ENCODE peak calls at places on chromosome 11, in five cellular contexts. V is K562, F is A549, E is IMR-90, I is SK-N-SH. Q is an unnamed sample.

GRCh38 chr11:125084057-125084416 is 20.9 kb downstream of the SLC37A2 start:
- DNase-seq in F (no peak), V (no peak), I (peak; percentile 11), E (no peak), Q (no peak)

GRCh38 chr11:61345954-61346814 is 13.2 kb downstream of the TKFC start:
- DNase-seq in I (no peak), V (no peak), F (no peak), E (no peak), Q (no peak)

GRCh38 chr11:16402654-16403447 is 46.5 kb upstream of the SOX6 start:
- DNase-seq in V (no peak), I (no peak), F (no peak), E (no peak), Q (no peak)

GRCh38 chr11:205221-206001 is 1.8 kb downstream of the BET1L start:
- DNase-seq in V (no peak), F (no peak), I (no peak), E (no peak), Q (no peak)

GRCh38 chr11:117449111-117449693 is 121.5 kb downstream of the CEP164 start:
- DNase-seq in V (no peak), I (no peak), E (no peak), F (no peak), Q (no peak)

GRCh38 chr11:830295-831131 is 2.2 kb upstream of the CD151 start:
- DNase-seq in E (no peak), F (no peak), V (no peak), I (peak; percentile 85), Q (no peak)

GRCh38 chr11:31340903-31341572 is 28.5 kb downstream of the DCDC1 start:
- DNase-seq in I (peak; percentile 12), E (peak; percentile 41), F (peak; percentile 15), V (peak; percentile 19), Q (no peak)

GRCh38 chr11:123543796-123544195 is 110.6 kb downstream of the SCN3B start:
- DNase-seq in V (no peak), I (no peak), F (no peak), E (peak; percentile 70), Q (no peak)

GRCh38 chr11:75867778-75868374 is 52.9 kb downstream of the UVRAG start:
- DNase-seq in I (peak; percentile 59), E (peak; percentile 62), F (peak; percentile 43), V (peak; percentile 60), Q (peak; percentile 24)

GRCh38 chr11:130620566-130620965 is 172.1 kb downstream of the ADAMTS15 start:
- DNase-seq in F (no peak), I (no peak), E (no peak), V (no peak), Q (no peak)

GRCh38 chr11:14361951-14362350 is 3.0 kb upstream of the RRAS2 start:
- DNase-seq in E (no peak), V (no peak), F (no peak), I (no peak), Q (no peak)

GRCh38 chr11:17479284-17480214 is 2.9 kb upstream of the ABCC8 start:
- DNase-seq in F (peak; percentile 58), V (peak; percentile 68), I (peak; percentile 85), E (no peak), Q (no peak)

GRCh38 chr11:12777208-12777874 is 103.1 kb downstream of the TEAD1 start:
- DNase-seq in F (no peak), I (peak; percentile 27), E (peak; percentile 83), V (no peak), Q (no peak)

GRCh38 chr11:18394928-18395734 is 768 bp downstream of the LDHA start:
- DNase-seq in V (peak; percentile 35), F (peak; percentile 17), I (peak; percentile 30), E (peak; percentile 3), Q (no peak)

GRCh38 chr11:10305262-10305963 is 540 bp downstream of the ADM start:
- DNase-seq in E (peak; percentile 9), F (no peak), I (peak; percentile 76), V (no peak), Q (no peak)

GRCh38 chr11:78727816-78728215 is 153.2 kb upstream of the NARS2 start:
- DNase-seq in F (no peak), E (no peak), I (no peak), V (no peak), Q (no peak)

DNA sequence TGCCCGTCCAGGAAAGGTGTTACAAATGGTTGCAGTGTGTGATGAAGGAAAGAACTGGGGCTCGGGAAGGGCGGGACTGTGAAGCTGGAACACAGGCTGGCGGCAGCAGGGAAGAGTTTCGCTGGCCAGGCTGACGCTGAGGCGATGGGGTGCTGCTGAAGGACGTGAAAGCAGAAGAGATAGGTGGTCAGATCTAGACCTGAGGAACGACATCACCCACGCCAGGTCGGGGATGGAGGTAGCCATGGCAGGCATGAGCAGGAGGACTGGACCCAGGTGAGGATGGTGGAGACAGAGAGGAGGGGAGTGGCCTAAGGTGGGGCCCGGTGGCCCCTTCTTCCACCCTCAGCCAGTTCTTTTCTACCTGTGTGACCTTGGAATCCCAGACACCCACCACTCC is 9.1 kb downstream of the CDC42EP2 start:
- DNase-seq in F (no peak), V (no peak), I (no peak), E (no peak), Q (no peak)
- TF ChIP-seq RCOR1 in F (no peak), V (no peak), I (no peak), E (no peak), Q (no peak)

GRCh38 chr11:63023851-63024648 is 8.4 kb upstream of the SLC22A8 start:
- DNase-seq in I (peak; percentile 82), V (peak; percentile 83), E (peak; percentile 61), F (peak; percentile 81), Q (no peak)
- TF ChIP-seq RCOR1 in I (peak; percentile 35), V (no peak), E (no peak), F (no peak), Q (no peak)

GRCh38 chr11:2447951-2448650 is 3.3 kb downstream of the KCNQ1 start:
- DNase-seq in I (peak; percentile 20), E (no peak), F (no peak), V (no peak), Q (no peak)

GRCh38 chr11:2448661-2449547 is 4.1 kb downstream of the KCNQ1 start:
- DNase-seq in I (no peak), E (no peak), F (no peak), V (no peak), Q (no peak)

GRCh38 chr11:2445948-2446551 is 1.2 kb downstream of the KCNQ1 start:
- DNase-seq in F (no peak), E (no peak), V (no peak), I (peak; percentile 54), Q (no peak)

GRCh38 chr11:2446590-2447252 is 1.9 kb downstream of the KCNQ1 start:
- DNase-seq in I (peak; percentile 30), E (no peak), V (no peak), F (no peak), Q (no peak)

GRCh38 chr11:2447253-2447950 is 2.6 kb downstream of the KCNQ1 start:
- DNase-seq in F (no peak), I (no peak), E (no peak), V (no peak), Q (no peak)
- TF ChIP-seq RCOR1 in F (no peak), I (no peak), E (no peak), V (no peak), Q (no peak)

GRCh38 chr11:67634366-67635230 is 4.9 kb upstream of the NUDT8 start:
- DNase-seq in E (no peak), F (no peak), V (no peak), I (no peak), Q (no peak)

GRCh38 chr11:67639438-67639859 is at the start of gene TBX10:
- DNase-seq in V (no peak), I (no peak), F (no peak), E (no peak), Q (no peak)

GRCh38 chr11:67635231-67635521 is 4.4 kb downstream of the TBX10 start:
- DNase-seq in I (no peak), V (no peak), E (no peak), F (no peak), Q (no peak)

GRCh38 chr11:67638535-67639437 is 777 bp downstream of the TBX10 start:
- DNase-seq in I (no peak), E (no peak), V (no peak), F (no peak), Q (no peak)

GRCh38 chr11:67636962-67637361 is 2.6 kb downstream of the TBX10 start:
- DNase-seq in F (no peak), V (no peak), I (no peak), E (no peak), Q (no peak)
- TF ChIP-seq RCOR1 in F (no peak), V (no peak), I (no peak), E (no peak), Q (no peak)

DNA sequence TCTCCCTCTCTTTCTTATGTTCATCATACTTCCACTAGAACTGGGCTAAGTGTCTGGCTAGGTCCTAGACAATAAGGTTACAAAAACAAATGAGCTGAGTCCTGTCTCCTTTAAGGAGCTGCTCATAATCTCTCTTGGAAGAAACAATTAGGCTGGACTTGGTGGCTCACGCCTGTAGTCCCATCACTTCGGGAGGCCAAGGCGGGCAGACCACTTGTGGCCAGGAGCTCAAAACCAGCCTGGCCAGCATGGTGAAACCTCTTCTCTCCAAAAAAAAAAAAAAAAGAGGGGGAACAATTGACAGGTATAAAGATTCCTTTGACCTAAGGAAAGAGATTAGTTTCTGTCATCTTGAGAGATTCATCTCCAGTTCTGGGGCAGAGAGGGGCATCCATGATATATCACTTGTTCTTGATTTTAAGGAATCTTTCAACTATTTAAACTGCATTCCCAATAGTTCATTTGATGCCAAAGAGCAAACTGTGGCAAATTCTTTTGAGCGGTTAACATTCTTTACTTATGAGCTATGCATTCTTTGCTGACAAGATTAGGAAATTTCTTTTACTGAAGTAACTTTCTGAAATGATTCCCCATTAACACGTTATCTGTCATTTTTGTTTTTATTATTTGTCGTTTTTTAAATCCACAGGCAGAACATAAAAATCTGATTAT is 125.5 kb downstream of the C11orf87 start:
- DNase-seq in I (no peak), E (peak; percentile 56), V (no peak), F (no peak), Q (no peak)
- TF ChIP-seq RCOR1 in I (no peak), E (no peak), V (no peak), F (no peak), Q (no peak)

GRCh38 chr11:126431401-126432064 is 76.0 kb downstream of the ST3GAL4 start:
- DNase-seq in I (no peak), E (peak; percentile 72), V (no peak), F (peak; percentile 10), Q (no peak)
- TF ChIP-seq RCOR1 in I (no peak), E (no peak), V (no peak), F (no peak), Q (no peak)

DNA sequence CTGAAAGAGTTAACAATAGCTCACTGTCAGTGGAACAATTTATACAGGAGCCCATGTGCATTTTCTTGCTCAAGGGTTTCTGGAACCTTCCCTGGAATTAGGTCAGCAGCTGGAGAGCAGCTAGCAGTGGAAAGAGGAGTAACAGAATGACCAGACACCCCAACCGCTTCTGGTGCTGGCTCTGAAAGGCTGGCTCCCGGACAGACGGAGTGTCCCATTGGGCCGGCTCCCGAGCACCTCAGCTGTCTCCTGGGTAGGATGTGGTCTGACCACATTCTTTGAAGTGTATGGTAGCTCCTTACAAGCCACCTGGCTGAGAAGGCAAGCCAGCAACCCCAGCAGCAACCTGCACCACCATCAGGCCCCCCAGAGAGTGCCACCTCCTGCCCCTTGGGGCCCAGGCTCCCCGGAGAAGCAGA is 44.7 kb downstream of the ABTB2 start:
- DNase-seq in F (no peak), I (no peak), E (no peak), V (no peak), Q (peak; percentile 40)
- TF ChIP-seq RCOR1 in F (no peak), I (no peak), E (no peak), V (no peak), Q (no peak)

GRCh38 chr11:132721526-132721925 is 810.8 kb downstream of the OPCML start:
- DNase-seq in E (no peak), V (no peak), I (no peak), F (no peak), Q (no peak)
- TF ChIP-seq RCOR1 in E (no peak), V (no peak), I (no peak), F (no peak), Q (no peak)